ENCODE peak calls at places on chromosomes 12 and 14, in four cellular contexts. A, Z, O and R are unnamed samples.

GRCh38 chr12:27807063-27807703 is 27.1 kb upstream of the MANSC4 start:
- DNase-seq in O (no peak), Z (no peak), A (no peak), R (no peak)

GRCh38 chr12:85466906-85467305 is 186.9 kb downstream of the ALX1 start:
- DNase-seq in Z (no peak), O (no peak), A (no peak), R (no peak)

GRCh38 chr14:61514006-61514830 is 181.1 kb upstream of the HIF1A start:
- DNase-seq in A (no peak), O (no peak), Z (no peak), R (peak; percentile 36)

GRCh38 chr14:53432378-53432802 is 279.3 kb upstream of the DDHD1 start:
- DNase-seq in O (no peak), A (peak; percentile 35), Z (no peak), R (peak; percentile 70)

GRCh38 chr14:31122098-31122611 is 85.4 kb downstream of the HECTD1 start:
- DNase-seq in O (no peak), Z (no peak), A (no peak), R (no peak)

GRCh38 chr14:70821581-70821915 is 12.2 kb upstream of the MAP3K9 start:
- DNase-seq in A (no peak), Z (no peak), O (no peak), R (no peak)

GRCh38 chr12:10388611-10389010 is 1.2 kb downstream of the KLRK1 start:
- DNase-seq in O (no peak), Z (no peak), A (no peak), R (no peak)

GRCh38 chr14:76765461-76765931 is 4.2 kb downstream of the VASH1 start:
- DNase-seq in O (no peak), Z (no peak), A (no peak), R (no peak)

GRCh38 chr12:109962388-109962787 is 33.8 kb downstream of the GIT2 start:
- DNase-seq in A (no peak), O (no peak), Z (no peak), R (no peak)

GRCh38 chr12:3417937-3418336 is 73.1 kb upstream of the PRMT8 start:
- DNase-seq in Z (no peak), A (no peak), O (no peak), R (no peak)

GRCh38 chr12:126219654-126220279 is 1154.5 kb downstream of the AACS start:
- DNase-seq in O (no peak), Z (no peak), A (no peak), R (no peak)

GRCh38 chr12:50745861-50746260 is 18.0 kb upstream of the ATF1 start:
- DNase-seq in O (no peak), A (no peak), Z (no peak), R (no peak)

GRCh38 chr14:42687421-42687820 is 1080.7 kb downstream of the LRFN5 start:
- DNase-seq in A (no peak), O (no peak), Z (no peak), R (no peak)

GRCh38 chr12:96399081-96399918 is 939 bp downstream of the CDK17 start:
- DNase-seq in Z (peak; percentile 72), A (peak; percentile 50), O (no peak), R (peak; percentile 79)

GRCh38 chr12:3137268-3137761 is 60.1 kb downstream of the TSPAN9 start:
- DNase-seq in Z (no peak), O (no peak), A (peak; percentile 32), R (peak; percentile 73)

GRCh38 chr14:53613404-53614253 is 343.0 kb downstream of the BMP4 start:
- DNase-seq in A (no peak), Z (no peak), O (peak; percentile 44), R (no peak)

GRCh38 chr12:52139579-52140062 is 52.2 kb downstream of the KRT80 start:
- DNase-seq in A (peak; percentile 18), O (no peak), Z (no peak), R (peak; percentile 54)

GRCh38 chr14:99188721-99189120 is 83.3 kb downstream of the BCL11B start:
- DNase-seq in A (no peak), O (no peak), Z (no peak), R (no peak)

GRCh38 chr12:47820631-47821345 is 1.1 kb upstream of the HDAC7 start:
- DNase-seq in O (peak; percentile 64), A (peak; percentile 96), Z (peak; percentile 94), R (peak; percentile 95)

GRCh38 chr14:46451800-46452199 is 199.8 kb downstream of the RPL10L start:
- DNase-seq in Z (no peak), A (no peak), O (no peak), R (no peak)

GRCh38 chr12:39619660-39620433 is at the start of gene ABCD2:
- DNase-seq in A (peak; percentile 68), O (peak; percentile 76), Z (peak; percentile 61), R (peak; percentile 81)

GRCh38 chr14:94079891-94080605 is 954 bp downstream of the DDX24 start:
- DNase-seq in Z (no peak), A (no peak), O (no peak), R (no peak)

GRCh38 chr14:105917933-105918436 is 391.6 kb downstream of the TMEM121 start:
- DNase-seq in O (no peak), Z (peak; percentile 15), A (no peak), R (no peak)

GRCh38 chr14:100393906-100394732 is 71.0 kb downstream of the SLC25A47 start:
- DNase-seq in A (no peak), O (no peak), Z (no peak), R (no peak)

GRCh38 chr12:132501189-132501940 is 11.4 kb downstream of the FBRSL1 start:
- DNase-seq in A (no peak), O (no peak), Z (no peak), R (no peak)

GRCh38 chr12:4267904-4268548 is 5.5 kb upstream of the CCND2 start:
- DNase-seq in A (no peak), Z (no peak), O (no peak), R (no peak)

GRCh38 chr12:4852308-4852707 is 57.4 kb upstream of the KCNA1 start:
- DNase-seq in A (no peak), O (no peak), Z (no peak), R (no peak)

GRCh38 chr14:22471545-22472121 is 117.4 kb downstream of the DAD1 start:
- DNase-seq in Z (no peak), A (no peak), O (no peak), R (peak; percentile 23)

GRCh38 chr12:82359115-82359478 is 768 bp downstream of the METTL25 start:
- DNase-seq in O (no peak), Z (no peak), A (no peak), R (peak; percentile 16)